ENCODE peak calls at places on chromosomes 16 and 17, in eight cellular contexts. C, A, E, U, R, B, X and L are unnamed samples.

GRCh38 chr17:30922235-30922993 is 669 bp downstream of the ADAP2 start:
- DNase-seq in C (no peak), A (no peak), E (peak), U (peak), R (no peak), B (no peak), X (no peak), L (no peak)

GRCh38 chr17:40828454-40829039 is 6.1 kb upstream of the KRT10 start:
- DNase-seq in C (no peak), A (peak), E (no peak), U (no peak), R (no peak), B (peak), X (peak), L (peak)

GRCh38 chr16:54327609-54328008 is 41.0 kb upstream of the IRX3 start:
- DNase-seq in C (no peak), A (no peak), E (no peak), U (no peak), R (no peak), B (no peak), X (no peak), L (no peak)

GRCh38 chr16:88327566-88328312 is 55.0 kb upstream of the ZNF469 start:
- DNase-seq in C (no peak), A (no peak), E (no peak), U (no peak), R (no peak), B (peak), X (no peak), L (peak)

GRCh38 chr16:1293921-1294656 is 15.3 kb upstream of the UBE2I start:
- DNase-seq in C (no peak), A (no peak), E (no peak), U (no peak), R (no peak), B (no peak), X (no peak), L (no peak)

GRCh38 chr16:46629331-46629843 is 8.2 kb upstream of the SHCBP1 start:
- DNase-seq in C (no peak), A (peak), E (peak), U (peak), R (peak), B (peak), X (peak), L (peak)

GRCh38 chr17:82390015-82390859 is 18.7 kb downstream of the UTS2R start:
- DNase-seq in C (no peak), A (no peak), E (no peak), U (no peak), R (no peak), B (no peak), X (no peak), L (no peak)

GRCh38 chr16:88083582-88083981 is 132.3 kb downstream of the BANP start:
- DNase-seq in C (no peak), A (no peak), E (no peak), U (no peak), R (no peak), B (no peak), X (no peak), L (no peak)

GRCh38 chr16:22977294-22977697 is 163.3 kb downstream of the HS3ST2 start:
- DNase-seq in C (no peak), A (no peak), E (peak), U (no peak), R (peak), B (no peak), X (peak), L (no peak)
- TF ChIP-seq CTCF in C (peak), A (peak), E (peak), U (peak), R (peak), B (no peak), X (peak), L (no peak)

DNA sequence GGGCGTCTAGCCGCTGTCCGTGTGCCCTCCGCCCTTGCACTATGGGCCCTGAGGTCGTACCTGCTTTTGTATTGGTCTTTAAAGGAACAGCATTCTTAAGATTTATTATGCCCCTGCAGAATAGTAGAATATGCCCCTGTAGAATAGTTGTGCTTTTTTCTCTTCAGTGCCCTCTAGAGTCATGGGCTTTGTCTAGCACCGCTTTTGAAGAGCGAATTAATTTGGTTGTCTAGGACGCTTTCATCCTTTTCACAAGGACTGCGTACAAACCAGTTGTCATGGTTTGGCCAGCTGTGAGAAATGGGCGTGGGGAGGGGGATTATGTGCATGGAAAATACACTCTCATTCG is 615 bp downstream of the CEP95 start:
- DNase-seq in C (no peak), A (peak), E (peak), U (peak), R (peak), B (peak), X (peak), L (peak)
- TF ChIP-seq CTCF in C (no peak), A (peak), E (peak), U (peak), R (peak), B (peak), X (peak), L (peak)

DNA sequence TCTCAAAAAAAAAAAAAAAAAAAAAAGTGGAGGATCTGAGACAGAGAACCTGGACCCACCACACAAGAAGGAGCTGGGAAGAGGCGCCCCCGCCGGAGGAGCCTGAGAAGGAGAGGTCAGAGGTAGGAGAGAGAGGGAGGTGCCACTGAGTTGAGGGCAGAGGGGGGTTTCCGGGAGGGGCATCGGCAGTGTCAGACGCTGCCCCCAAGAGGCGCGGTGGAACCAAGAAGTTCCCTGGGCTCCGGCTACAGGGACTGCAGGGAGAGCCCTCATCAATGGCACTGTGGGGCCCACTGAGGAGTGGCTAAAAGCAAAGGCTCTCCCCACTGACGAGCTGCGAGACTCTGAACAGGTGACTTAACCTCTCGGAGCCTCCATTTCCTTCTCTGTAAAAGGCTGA is 4.2 kb downstream of the CCDC42 start:
- DNase-seq in C (no peak), A (no peak), E (no peak), U (no peak), R (peak), B (no peak), X (no peak), L (no peak)
- TF ChIP-seq CTCF in C (no peak), A (no peak), E (no peak), U (no peak), R (peak), B (no peak), X (no peak), L (no peak)

DNA sequence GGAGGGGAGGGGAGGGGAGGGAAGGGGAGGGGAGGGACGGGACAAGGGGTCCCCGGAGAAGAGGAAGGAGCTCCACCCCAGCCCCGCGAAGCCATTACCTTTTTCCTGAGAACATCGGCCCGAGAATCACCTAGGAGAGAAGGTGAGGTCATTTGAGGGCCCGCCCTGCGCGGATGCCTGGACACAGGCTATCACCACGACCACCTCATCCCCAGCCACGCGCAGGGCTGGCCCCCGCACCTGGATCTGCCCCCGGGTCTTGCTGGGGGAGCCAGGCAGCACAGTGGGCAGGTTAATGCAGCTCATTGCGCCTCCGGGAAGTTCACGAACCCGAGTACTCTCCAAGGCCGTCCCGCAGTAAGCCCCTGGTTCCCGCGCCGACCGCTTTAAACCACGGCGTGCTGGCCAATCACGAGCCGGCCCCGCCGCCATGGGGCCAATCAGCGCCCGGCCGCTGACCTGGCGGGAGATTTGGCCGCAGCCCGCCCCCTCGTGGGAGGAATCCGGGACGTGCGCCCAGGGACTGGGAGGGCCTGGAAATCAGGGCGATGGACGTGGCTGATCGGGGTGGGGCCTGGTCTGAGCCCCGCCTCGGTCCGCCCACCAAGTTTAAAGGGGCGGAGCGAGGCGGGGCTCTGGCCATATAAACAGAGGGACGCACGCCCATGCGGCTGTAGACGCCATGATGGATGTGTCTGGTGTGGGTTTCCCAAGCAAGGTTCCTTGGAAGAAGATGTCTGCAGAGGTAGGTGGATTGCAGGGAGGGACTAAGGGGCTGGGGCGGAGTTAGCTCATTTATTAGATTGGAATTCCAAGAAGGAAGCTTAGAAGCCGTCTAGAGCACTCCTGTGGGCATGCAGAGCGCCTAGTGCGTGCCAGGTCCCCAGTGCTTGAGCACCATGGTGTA is at the start of the genes AFMID and TK1:
- DNase-seq in C (peak), A (peak), E (peak), U (peak), R (peak), B (peak), X (peak), L (peak)
- TF ChIP-seq CTCF in C (peak), A (peak), E (peak), U (peak), R (peak), B (peak), X (peak), L (peak)

DNA sequence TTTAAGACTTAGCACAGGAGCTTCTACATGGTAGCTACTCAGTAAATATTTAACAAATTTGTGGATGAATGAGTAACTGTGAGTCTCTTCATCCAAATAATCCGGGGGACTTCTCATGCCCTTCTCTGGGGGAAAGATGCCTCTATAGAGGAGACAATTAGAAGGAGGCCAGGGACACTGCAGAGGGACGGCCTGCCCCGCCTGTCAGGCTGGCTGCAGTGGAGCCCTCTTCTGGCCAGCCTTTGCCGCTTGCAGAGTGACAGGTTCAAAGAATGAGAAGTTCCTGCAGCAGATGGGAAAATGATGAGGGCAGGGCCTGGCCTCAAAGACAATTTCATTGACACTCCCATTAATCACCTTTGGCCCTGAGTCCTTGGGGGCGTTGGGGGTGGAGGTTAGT is 339.1 kb downstream of the MAF start:
- DNase-seq in C (peak), A (no peak), E (no peak), U (no peak), R (peak), B (no peak), X (peak), L (no peak)
- TF ChIP-seq CTCF in C (peak), A (no peak), E (no peak), U (no peak), R (peak), B (peak), X (peak), L (no peak)